ENCODE peak calls at places on chromosomes 3 and 15, in four cellular contexts. J, F, E and Y are unnamed samples.

GRCh38 chr3:181486496-181486895 is 225.2 kb upstream of the SOX2 start:
- DNase-seq in F (no peak), E (no peak), J (no peak), Y (no peak)

GRCh38 chr3:71225951-71226564 is 357.5 kb downstream of the FOXP1 start:
- DNase-seq in E (peak), J (no peak), F (no peak), Y (no peak)

GRCh38 chr3:44954962-44955361 is 21.0 kb downstream of the ZDHHC3 start:
- DNase-seq in E (peak), F (no peak), J (no peak), Y (peak)

GRCh38 chr3:167084566-167084965 is 295.5 kb downstream of the ZBBX start:
- DNase-seq in F (no peak), E (no peak), J (no peak), Y (no peak)

GRCh38 chr15:40762919-40763800 is 708 bp upstream of the GCHFR start:
- DNase-seq in F (no peak), J (no peak), E (peak), Y (peak)

GRCh38 chr15:98824595-98824994 is 176.3 kb downstream of the IGF1R start:
- DNase-seq in J (no peak), F (no peak), E (no peak), Y (no peak)

GRCh38 chr3:56119575-56120349 is 348.5 kb downstream of the ERC2 start:
- DNase-seq in E (peak), F (no peak), J (no peak), Y (peak)

GRCh38 chr3:169509359-169509758 is 154.2 kb downstream of the MECOM start:
- DNase-seq in J (peak), E (no peak), F (no peak), Y (no peak)

GRCh38 chr3:191301017-191301416 is 28.2 kb upstream of the CCDC50 start:
- DNase-seq in J (no peak), E (no peak), F (no peak), Y (no peak)

GRCh38 chr3:113339616-113340244 is 101.6 kb downstream of the CFAP44 start:
- DNase-seq in J (no peak), F (no peak), E (no peak), Y (peak)

GRCh38 chr3:4757949-4758855 is 221.0 kb upstream of the BHLHE40 start:
- DNase-seq in E (no peak), J (no peak), F (no peak), Y (no peak)

GRCh38 chr15:88571153-88572029 is 24.9 kb upstream of the DET1 start:
- DNase-seq in F (no peak), J (no peak), E (no peak), Y (no peak)

GRCh38 chr15:68783226-68784054 is 37.3 kb downstream of the ANP32A start:
- DNase-seq in E (no peak), F (no peak), J (peak), Y (peak)

GRCh38 chr15:99440551-99441426 is 125.0 kb upstream of the MEF2A start:
- DNase-seq in J (no peak), F (no peak), E (no peak), Y (no peak)

GRCh38 chr3:178146406-178146831 is 389.8 kb upstream of the KCNMB2 start:
- DNase-seq in F (peak), J (no peak), E (no peak), Y (no peak)

GRCh38 chr3:155360281-155360680 is 66.8 kb upstream of the STRIT1 start:
- DNase-seq in F (no peak), E (no peak), J (no peak), Y (no peak)

GRCh38 chr3:155354658-155355057 is 61.2 kb upstream of the STRIT1 start:
- DNase-seq in E (no peak), J (no peak), F (no peak), Y (no peak)

GRCh38 chr3:155352900-155353490 is 59.5 kb upstream of the STRIT1 start:
- DNase-seq in J (no peak), F (no peak), E (peak), Y (peak)

GRCh38 chr3:155356594-155357370 is 63.3 kb upstream of the STRIT1 start:
- DNase-seq in J (peak), F (no peak), E (no peak), Y (peak)
- H3K4me2 ChIP-seq in J (no peak), F (no peak), E (no peak), Y (no peak)

GRCh38 chr15:90044191-90044590 is 43.1 kb downstream of the ZNF710 start:
- DNase-seq in J (no peak), F (no peak), E (no peak), Y (no peak)

GRCh38 chr15:90047956-90048575 is 46.9 kb downstream of the ZNF710 start:
- DNase-seq in F (no peak), E (no peak), J (no peak), Y (peak)

GRCh38 chr15:90044916-90045371 is 43.8 kb downstream of the ZNF710 start:
- DNase-seq in F (no peak), E (no peak), J (no peak), Y (peak)

GRCh38 chr15:90046846-90047481 is 45.8 kb downstream of the ZNF710 start:
- DNase-seq in F (no peak), E (no peak), J (no peak), Y (peak)

DNA sequence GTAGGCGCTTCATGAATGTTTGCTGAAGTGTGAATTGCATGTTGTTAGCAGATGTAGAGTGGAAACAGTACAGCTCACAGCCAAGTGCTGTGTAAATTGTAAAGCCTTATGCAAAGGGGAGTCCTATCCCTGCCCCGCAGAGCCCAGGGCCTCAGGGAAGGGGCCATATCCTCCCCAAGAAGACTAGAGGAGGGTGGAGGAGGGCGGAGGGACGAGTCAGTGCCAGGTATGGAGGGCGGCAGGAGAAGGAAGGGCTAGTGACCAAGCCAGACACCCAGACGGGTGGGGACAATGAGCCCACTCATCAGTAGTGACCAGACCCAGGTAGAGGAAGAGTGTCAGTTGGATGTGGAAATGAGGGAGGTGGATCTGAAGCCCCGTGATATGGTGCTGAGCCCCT is 45.2 kb downstream of the ZNF710 start:
- DNase-seq in E (no peak), J (no peak), F (no peak), Y (peak)
- H3K4me2 ChIP-seq in E (no peak), J (no peak), F (no peak), Y (peak)

DNA sequence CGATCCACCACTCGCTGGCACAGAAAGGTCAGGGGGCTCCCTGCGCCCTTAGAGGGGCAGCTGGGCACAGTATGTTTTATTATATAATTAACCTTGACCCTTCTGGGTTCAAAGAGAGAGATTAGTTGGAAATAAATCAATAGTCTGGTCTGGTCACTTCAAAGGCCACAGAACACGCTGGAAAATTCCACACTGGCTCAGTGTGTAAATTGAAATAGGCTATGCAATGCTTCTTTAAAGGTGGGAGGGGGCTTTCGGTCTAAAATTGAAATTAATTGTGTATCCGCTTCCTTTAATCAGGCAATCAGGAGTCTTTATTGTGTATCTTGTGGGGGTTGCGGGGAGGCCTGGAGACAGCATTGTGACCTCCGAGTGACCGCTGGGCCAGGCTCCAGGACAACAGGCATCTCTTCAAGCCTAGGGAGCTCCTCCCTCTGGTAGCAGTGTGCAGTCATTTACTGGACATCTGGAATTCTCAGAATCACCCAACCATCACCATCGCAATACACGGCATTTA is 8.0 kb downstream of the RNU5B-1 start:
- DNase-seq in E (no peak), J (no peak), F (no peak), Y (no peak)
- H3K4me2 ChIP-seq in E (no peak), J (no peak), F (no peak), Y (no peak)

DNA sequence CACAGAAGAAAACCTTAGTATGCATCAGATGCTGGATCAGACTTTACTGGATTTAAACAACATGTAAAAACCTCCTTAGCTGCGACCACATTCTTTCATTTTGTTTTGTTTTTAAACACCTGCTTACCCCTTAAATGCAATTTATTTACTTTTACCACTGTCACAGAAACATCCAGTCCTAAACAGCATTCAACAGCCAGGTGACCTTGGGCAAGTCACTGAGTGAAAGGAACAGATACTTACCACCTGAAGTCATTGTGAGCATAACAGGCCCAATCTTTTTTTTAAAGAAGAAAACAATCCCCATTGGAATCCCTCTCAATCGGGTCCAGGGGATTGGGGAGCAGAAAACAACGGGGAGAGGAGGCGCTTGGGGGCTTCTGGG is 390 bp downstream of the STARD5 start:
- DNase-seq in J (no peak), E (no peak), F (no peak), Y (no peak)
- H3K4me2 ChIP-seq in J (peak), E (peak), F (peak), Y (peak)

DNA sequence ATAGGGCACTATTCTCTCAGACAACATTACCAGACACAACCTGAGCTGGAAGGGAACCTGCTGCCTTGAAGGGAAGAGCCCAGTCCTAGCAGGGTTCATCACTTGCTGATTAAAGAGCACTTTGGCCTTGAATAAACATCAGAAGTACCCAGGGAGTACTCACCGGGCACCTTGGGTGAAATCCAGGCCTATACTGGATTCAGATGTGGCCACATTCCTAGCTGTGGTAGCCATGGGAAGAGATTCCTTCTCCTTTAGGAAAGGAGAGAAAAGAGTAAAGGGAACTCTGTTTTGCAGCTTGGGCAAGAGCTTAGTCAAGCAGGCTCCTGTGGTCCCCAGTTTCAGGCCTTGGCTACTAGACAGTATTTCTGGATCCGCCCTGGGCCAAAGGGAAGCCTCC is 195.0 kb downstream of the SPATA16 start:
- DNase-seq in J (no peak), E (no peak), F (no peak), Y (no peak)
- H3K4me2 ChIP-seq in J (no peak), E (no peak), F (no peak), Y (no peak)

GRCh38 chr3:15796771-15797599 is 794 bp downstream of the ANKRD28 start:
- DNase-seq in J (peak), F (peak), E (peak), Y (peak)
- H3K4me2 ChIP-seq in J (peak), F (peak), E (peak), Y (peak)

GRCh38 chr3:13235079-13235478 is 161.8 kb upstream of the IQSEC1 start:
- DNase-seq in F (no peak), E (no peak), J (peak), Y (peak)
- H3K4me2 ChIP-seq in F (no peak), E (no peak), J (peak), Y (no peak)